ENCODE peak calls at places on chromosomes 4 and X, in nine cellular contexts. O is ovary, Z is uterus, U is tibial nerve, Y is endothelial cell of umbilical vein, S is Peyer's patch, F is body of pancreas, E is upper lobe of left lung, D is breast epithelium. R is an unnamed sample.

GRCh38 chr4:107818301-107818910 is 6.3 kb upstream of the SGMS2 start:
- DNase-seq in U (no peak), Y (no peak), O (no peak), F (no peak), E (peak; percentile 45), D (no peak), S (no peak), Z (no peak), R (no peak)

GRCh38 chrX:134246282-134246681 is 9.3 kb downstream of the CCDC160 start:
- DNase-seq in O (no peak), Z (no peak), F (no peak), D (no peak), S (no peak), U (no peak), E (no peak), Y (no peak), R (no peak)

GRCh38 chr4:88911246-88912212 is 145.5 kb downstream of the FAM13A start:
- DNase-seq in E (no peak), O (no peak), Z (no peak), D (no peak), S (no peak), U (no peak), Y (no peak), F (no peak), R (no peak)

GRCh38 chrX:4547218-4547836 is 833.9 kb upstream of the PRKX start:
- DNase-seq in D (peak; percentile 50), Y (peak; percentile 10), U (peak; percentile 26), F (peak; percentile 48), O (peak; percentile 30), S (peak; percentile 71), E (peak; percentile 41), Z (peak; percentile 15), R (peak; percentile 79)

GRCh38 chr4:612749-613125 is 12.6 kb upstream of the PDE6B start:
- DNase-seq in E (peak; percentile 8), Y (no peak), Z (no peak), U (no peak), O (peak; percentile 6), F (no peak), S (no peak), D (peak; percentile 35), R (peak; percentile 53)

GRCh38 chrX:9739130-9739529 is 26.5 kb downstream of the GPR143 start:
- DNase-seq in E (no peak), U (no peak), O (no peak), Z (no peak), S (no peak), Y (no peak), D (no peak), F (no peak), R (no peak)

GRCh38 chr4:74555231-74555630 is 110.3 kb downstream of the AREG start:
- DNase-seq in D (no peak), Y (no peak), E (no peak), Z (no peak), S (no peak), U (no peak), F (no peak), O (no peak), R (no peak)

GRCh38 chr4:28251831-28252230 is 1391.2 kb downstream of the STIM2 start:
- DNase-seq in E (no peak), U (no peak), S (no peak), Y (no peak), Z (no peak), F (no peak), D (no peak), O (no peak), R (no peak)

GRCh38 chr4:77665381-77666069 is 59.9 kb downstream of the CXCL13 start:
- DNase-seq in U (no peak), E (no peak), Z (no peak), Y (no peak), O (no peak), D (no peak), S (no peak), F (no peak), R (no peak)
- H3K4me1 ChIP-seq in U (no peaks in the 10 kb centered on the region), E (peaks cover 10% of the 10 kb centered on the region), Z (no peaks in the 10 kb centered on the region), Y (no peaks in the 10 kb centered on the region), O (no peaks in the 10 kb centered on the region), D (no peaks in the 10 kb centered on the region), S (no peaks in the 10 kb centered on the region), F (peaks cover 11% of the 10 kb centered on the region), R (no peaks in the 10 kb centered on the region)

DNA sequence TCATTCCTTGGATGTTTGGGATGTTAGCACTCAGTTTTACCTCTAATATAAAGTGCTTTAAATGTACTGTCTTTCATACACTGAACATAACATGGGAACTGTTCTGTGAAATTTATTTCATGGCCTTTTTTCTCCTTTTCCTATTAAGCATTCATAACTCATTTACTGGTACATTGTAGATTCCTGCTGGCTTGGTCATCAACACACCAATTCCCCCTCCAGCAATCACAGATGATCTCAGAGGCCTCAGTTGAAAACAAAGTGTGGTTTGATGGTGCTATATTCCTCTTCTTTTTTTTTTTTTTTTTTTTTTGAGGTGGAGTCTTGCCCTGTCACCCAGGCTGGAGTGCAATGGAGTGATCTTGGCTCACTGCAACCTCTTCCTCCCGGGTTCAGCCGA is 61.9 kb upstream of the FAM47B start:
- DNase-seq in S (no peak), D (no peak), U (no peak), Y (no peak), F (no peak), E (no peak), Z (no peak), O (no peak), R (no peak)
- TF ChIP-seq POLR2A in S (no peak), D (no peak), U (no peak), Y (no peak), F (no peak), E (no peak), Z (no peak), O (no peak), R (no peak)

GRCh38 chr4:81635128-81635527 is 163.4 kb upstream of the RASGEF1B start:
- DNase-seq in U (no peak), Z (no peak), Y (no peak), D (no peak), F (no peak), S (no peak), O (no peak), E (no peak), R (no peak)
- H3K4me1 ChIP-seq in U (peaks cover 12% of the 10 kb centered on the region), Z (no peaks in the 10 kb centered on the region), Y (no peaks in the 10 kb centered on the region), D (no peaks in the 10 kb centered on the region), F (peaks cover 13% of the 10 kb centered on the region), S (no peaks in the 10 kb centered on the region), O (no peaks in the 10 kb centered on the region), E (no peaks in the 10 kb centered on the region), R (peaks cover 21% of the 10 kb centered on the region)

GRCh38 chr4:112889199-112889598 is 160.3 kb upstream of the ANK2 start:
- DNase-seq in F (no peak), O (no peak), D (no peak), E (no peak), U (no peak), Y (no peak), Z (no peak), S (no peak), R (no peak)

GRCh38 chr4:112885897-112886296 is 163.6 kb upstream of the ANK2 start:
- DNase-seq in F (no peak), D (no peak), E (no peak), U (no peak), Z (no peak), S (no peak), O (no peak), Y (no peak), R (no peak)

GRCh38 chr4:112888617-112889016 is 160.8 kb upstream of the ANK2 start:
- DNase-seq in Y (no peak), E (no peak), D (no peak), Z (no peak), O (no peak), F (no peak), S (no peak), U (no peak), R (no peak)

GRCh38 chr4:112894480-112894879 is 155.0 kb upstream of the ANK2 start:
- DNase-seq in Z (no peak), Y (no peak), F (no peak), D (no peak), E (no peak), U (no peak), O (no peak), S (no peak), R (no peak)

GRCh38 chr4:112889619-112890294 is 159.7 kb upstream of the ANK2 start:
- DNase-seq in F (no peak), Y (no peak), Z (peak; percentile 40), U (peak; percentile 52), D (no peak), S (no peak), O (no peak), E (no peak), R (no peak)
- TF ChIP-seq POLR2A in F (no peak), Y (no peak), Z (no peak), U (no peak), D (no peak), S (no peak), O (no peak), E (no peak), R (no peak)